ENCODE peak calls at places on chromosomes 11 and 22, in seven cellular contexts. U, Z, Y, L, W, V and G are unnamed samples.

GRCh38 chr11:14617241-14618027 is 26.2 kb upstream of the PDE3B start:
- DNase-seq in Y (no peak), U (no peak), Z (no peak), W (no peak), L (no peak), V (no peak), G (no peak)

GRCh38 chr22:35276019-35276418 is 18.7 kb downstream of the HMGXB4 start:
- DNase-seq in Y (no peak), W (no peak), Z (no peak), L (no peak), U (no peak), V (no peak), G (no peak)

GRCh38 chr11:10674991-10675440 is 18.5 kb downstream of the IRAG1 start:
- DNase-seq in Y (no peak), V (peak), U (no peak), Z (no peak), L (no peak), W (no peak), G (no peak)

GRCh38 chr11:14373941-14374646 is 15.1 kb upstream of the RRAS2 start:
- DNase-seq in W (no peak), U (no peak), Y (no peak), L (no peak), V (peak), Z (no peak), G (no peak)

GRCh38 chr22:22085702-22086500 is 103.3 kb upstream of the TOP3B start:
- DNase-seq in Y (no peak), V (no peak), W (no peak), L (no peak), U (no peak), Z (no peak), G (no peak)

GRCh38 chr11:132234878-132235277 is 864.5 kb downstream of the NTM start:
- DNase-seq in L (no peak), V (no peak), W (no peak), U (no peak), Z (no peak), Y (no peak), G (no peak)

GRCh38 chr11:129766858-129767604 is 48.6 kb upstream of the TMEM45B start:
- DNase-seq in U (no peak), Z (peak), L (no peak), V (no peak), Y (peak), W (no peak), G (no peak)

GRCh38 chr11:76077575-76078150 is 128.6 kb downstream of the WNT11 start:
- DNase-seq in L (no peak), V (no peak), Z (no peak), U (no peak), W (no peak), Y (no peak), G (no peak)

GRCh38 chr22:41237707-41238569 is 2.8 kb downstream of the CHADL start:
- DNase-seq in W (no peak), Y (peak), V (no peak), L (peak), U (peak), Z (peak), G (peak)

GRCh38 chr22:43412808-43413785 is 1.3 kb downstream of the MPPED1 start:
- DNase-seq in U (no peak), Z (peak), Y (no peak), V (no peak), W (no peak), L (peak), G (peak)

GRCh38 chr11:35347921-35348331 is 71.4 kb downstream of the SLC1A2 start:
- DNase-seq in W (no peak), U (no peak), Y (no peak), V (no peak), L (no peak), Z (no peak), G (no peak)

GRCh38 chr11:61599968-61600710 is 19.3 kb upstream of the SYT7 start:
- DNase-seq in W (no peak), Z (no peak), V (no peak), L (no peak), U (no peak), Y (no peak), G (no peak)

GRCh38 chr11:41225856-41226255 is 233.6 kb downstream of the LRRC4C start:
- DNase-seq in W (no peak), L (no peak), U (no peak), Y (no peak), Z (no peak), V (no peak), G (no peak)

GRCh38 chr11:96122601-96123044 is 198.7 kb upstream of the MTMR2 start:
- DNase-seq in L (no peak), Y (no peak), U (no peak), Z (no peak), W (no peak), V (no peak), G (no peak)

GRCh38 chr11:133910101-133910500 is 46.7 kb downstream of the IGSF9B start:
- DNase-seq in L (no peak), W (peak), V (no peak), Z (no peak), Y (no peak), U (no peak), G (no peak)

GRCh38 chr22:44668190-44668885 is 33.7 kb upstream of the PRR5 start:
- DNase-seq in Y (peak), U (peak), L (no peak), Z (no peak), W (peak), V (no peak), G (peak)

GRCh38 chr11:121524233-121524631 is 71.5 kb upstream of the SORL1-AS1 start:
- DNase-seq in Y (no peak), W (no peak), V (peak), L (peak), U (no peak), Z (peak), G (no peak)

GRCh38 chr22:38318792-38319773 is 1.9 kb upstream of the CSNK1E start:
- DNase-seq in V (no peak), L (no peak), Z (no peak), U (no peak), W (no peak), Y (no peak), G (no peak)

GRCh38 chr11:34627197-34627596 is 6.3 kb downstream of the EHF start:
- DNase-seq in Z (no peak), Y (no peak), V (no peak), U (no peak), W (no peak), L (no peak), G (no peak)